ENCODE peak calls at places on chromosomes 11 and 22, in five cellular contexts. X is K562, W is HCT116, N is GM12878, H is HepG2. C is an unnamed sample.

GRCh38 chr22:34429314-34429713 is 509.0 kb upstream of the LARGE1 start:
- DNase-seq in X (no peak), W (no peak), N (no peak), H (no peak), C (no peak)

GRCh38 chr11:72700026-72700610 is 25.9 kb upstream of the PDE2A start:
- DNase-seq in X (no peak), W (no peak), N (no peak), H (no peak), C (no peak)

GRCh38 chr11:96198466-96198808 is 144.6 kb downstream of the MAML2 start:
- DNase-seq in X (no peak), W (no peak), N (no peak), H (no peak), C (no peak)

GRCh38 chr11:125871391-125872137 is 15.9 kb upstream of the HYLS1 start:
- DNase-seq in X (peak), W (peak), N (no peak), H (peak), C (peak)

GRCh38 chr11:84564180-84564866 is 1062.8 kb downstream of the DLG2 start:
- DNase-seq in X (peak), W (peak), N (no peak), H (peak), C (peak)

GRCh38 chr11:43830928-43831440 is 49.6 kb upstream of the ALKBH3 start:
- DNase-seq in X (no peak), W (peak), N (no peak), H (peak), C (no peak)

GRCh38 chr11:35045219-35045819 is 93.7 kb upstream of the CD44 start:
- DNase-seq in X (no peak), W (no peak), N (no peak), H (peak), C (no peak)

GRCh38 chr11:97739892-97740782 is 1280.6 kb upstream of the CNTN5 start:
- DNase-seq in X (no peak), W (no peak), N (no peak), H (peak), C (peak)

GRCh38 chr22:47408409-47408808 is 646.0 kb downstream of the TBC1D22A start:
- DNase-seq in X (no peak), W (no peak), N (no peak), H (no peak), C (no peak)

GRCh38 chr11:126341760-126342161 is 13.7 kb upstream of the ST3GAL4 start:
- DNase-seq in X (no peak), W (no peak), N (no peak), H (no peak), C (no peak)

GRCh38 chr11:40754297-40754696 is 705.2 kb downstream of the LRRC4C start:
- DNase-seq in X (no peak), W (no peak), N (no peak), H (no peak), C (no peak)

GRCh38 chr22:28802595-28803087 is 2.3 kb upstream of the XBP1 start:
- DNase-seq in X (no peak), W (no peak), N (no peak), H (peak), C (no peak)

GRCh38 chr22:47139790-47140119 is 377.3 kb downstream of the TBC1D22A start:
- DNase-seq in X (no peak), W (no peak), N (no peak), H (no peak), C (no peak)

GRCh38 chr22:38736257-38736570 is 19.6 kb downstream of the SUN2 start:
- DNase-seq in X (no peak), W (no peak), N (no peak), H (no peak), C (no peak)

GRCh38 chr11:14907411-14908213 is 15.6 kb upstream of the CYP2R1 start:
- DNase-seq in X (peak), W (no peak), N (no peak), H (peak), C (peak)

GRCh38 chr11:73753938-73754337 is 6.9 kb downstream of the RAB6A start:
- DNase-seq in X (no peak), W (no peak), N (no peak), H (peak), C (no peak)

GRCh38 chr11:19646308-19646707 is 66.3 kb upstream of the NAV2 start:
- DNase-seq in X (no peak), W (no peak), N (no peak), H (no peak), C (no peak)

GRCh38 chr11:36586543-36586942 is 7.8 kb upstream of the IFTAP start:
- DNase-seq in X (no peak), W (no peak), N (no peak), H (no peak), C (no peak)

GRCh38 chr11:112082729-112083128 is 3.8 kb downstream of the TIMM8B start:
- DNase-seq in X (no peak), W (no peak), N (no peak), H (no peak), C (no peak)

GRCh38 chr11:44068180-44068579 is 2.1 kb downstream of the ACCS start:
- DNase-seq in X (no peak), W (no peak), N (no peak), H (no peak), C (no peak)

GRCh38 chr22:42700355-42700754 is 20.3 kb downstream of the A4GALT start:
- DNase-seq in X (no peak), W (no peak), N (no peak), H (no peak), C (no peak)

GRCh38 chr11:106421673-106422292 is 344.3 kb downstream of the AASDHPPT start:
- DNase-seq in X (no peak), W (no peak), N (no peak), H (no peak), C (no peak)

GRCh38 chr22:49929553-49929979 is 11.1 kb downstream of the CRELD2 start:
- DNase-seq in X (peak), W (no peak), N (no peak), H (no peak), C (peak)

GRCh38 chr11:95891423-95892177 is 32.3 kb downstream of the MTMR2 start:
- DNase-seq in X (no peak), W (no peak), N (no peak), H (no peak), C (no peak)

DNA sequence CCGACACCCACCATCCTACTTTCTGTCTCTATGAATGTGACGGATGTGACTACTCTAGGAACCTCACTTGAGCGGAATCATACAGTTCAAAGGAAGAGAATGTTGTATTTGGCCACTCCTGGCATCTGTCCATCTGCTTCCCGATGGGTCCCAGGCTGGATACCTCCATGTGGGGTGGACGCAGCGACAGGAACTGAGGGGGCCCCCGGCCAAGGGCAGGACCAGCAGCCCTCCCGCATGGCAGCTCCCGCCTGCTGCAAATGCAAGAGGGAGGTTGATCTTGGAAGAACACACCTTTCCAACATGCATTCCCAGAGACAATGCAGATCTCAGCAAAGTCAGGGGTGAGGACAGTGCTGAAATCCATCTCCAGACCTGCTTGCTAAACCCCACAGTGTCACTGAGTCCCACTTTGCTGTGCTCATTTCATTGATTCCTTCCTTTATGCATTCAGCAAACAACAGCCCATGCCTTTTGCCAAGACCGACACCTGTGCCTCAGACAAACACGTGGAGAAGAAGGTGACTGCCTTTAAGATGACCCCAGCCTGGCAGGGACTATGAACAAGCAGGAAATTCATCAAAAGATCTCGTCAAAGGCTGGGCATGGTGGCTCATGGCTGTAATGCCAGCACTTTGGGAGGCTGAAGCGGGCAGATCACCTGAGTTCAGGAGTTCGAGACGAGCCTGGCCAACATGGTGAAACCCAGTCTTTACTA is 246.2 kb downstream of the CTTN start:
- DNase-seq in X (no peak), W (no peak), N (no peak), H (no peak), C (no peak)
- TF ChIP-seq JUND in X (no peak), W (no peak), N (no peak), H (no peak), C (no peak)

DNA sequence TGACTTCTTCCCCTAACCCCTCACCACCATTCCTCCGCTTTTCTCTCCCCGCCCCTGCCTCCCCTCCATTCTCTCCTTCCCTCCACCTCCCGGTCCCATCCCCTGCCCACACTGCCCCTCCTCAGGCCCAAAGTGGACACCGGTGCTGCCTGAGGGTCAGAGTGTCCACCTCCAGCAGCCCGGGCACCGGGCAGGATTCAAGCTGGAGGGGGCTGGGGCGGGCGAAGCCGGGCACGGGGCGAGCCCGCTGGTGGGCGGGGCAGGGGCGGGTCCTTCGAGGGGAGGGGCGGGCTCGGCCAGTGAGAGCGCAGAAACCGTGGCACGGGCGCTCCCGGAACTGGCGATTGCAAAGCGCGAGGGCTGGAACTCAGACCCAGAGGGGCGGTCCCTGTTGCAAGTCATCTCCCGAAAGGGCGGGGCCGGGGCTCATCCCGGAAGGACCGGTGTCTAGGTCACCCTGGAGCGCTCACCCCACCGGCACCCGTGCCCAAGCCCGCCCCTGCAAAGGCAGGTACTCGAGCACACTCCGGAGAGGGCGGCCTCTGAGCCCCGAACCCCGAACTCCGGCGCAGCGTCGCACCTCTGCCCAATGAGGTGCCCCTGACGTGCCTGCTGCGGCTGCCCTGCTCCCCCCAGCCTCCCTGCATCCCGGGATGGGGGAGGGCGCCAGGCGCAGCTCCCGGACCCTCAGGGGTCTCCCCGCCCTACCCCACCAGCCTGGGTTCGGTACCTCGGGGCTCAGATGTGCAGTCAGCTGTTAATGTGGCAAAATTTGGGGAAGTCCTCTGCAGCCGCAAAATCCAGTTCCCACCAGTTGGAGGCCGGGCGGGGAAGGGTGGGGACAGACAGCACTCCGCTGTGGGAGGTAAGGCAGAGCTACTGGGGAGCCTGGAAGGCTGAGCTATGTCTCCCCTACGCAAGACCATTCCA is 16.5 kb upstream of the CDKN1C start:
- DNase-seq in X (peak), W (peak), N (peak), H (peak), C (peak)
- TF ChIP-seq CTCF in X (no peak), W (no peak), N (no peak), H (no peak), C (no peak)

GRCh38 chr11:1226226-1226961 is 3.5 kb downstream of the MUC5B start:
- DNase-seq in X (peak), W (no peak), N (no peak), H (no peak), C (peak)

GRCh38 chr11:1224109-1224485 is 1.2 kb downstream of the MUC5B start:
- DNase-seq in X (no peak), W (no peak), N (no peak), H (no peak), C (peak)

GRCh38 chr11:1223346-1224108 is 661 bp downstream of the MUC5B start:
- DNase-seq in X (no peak), W (no peak), N (no peak), H (no peak), C (peak)

GRCh38 chr11:1225386-1226225 is 2.7 kb downstream of the MUC5B start:
- DNase-seq in X (no peak), W (no peak), N (no peak), H (no peak), C (peak)

GRCh38 chr11:1224491-1225385 is 1.9 kb downstream of the MUC5B start:
- DNase-seq in X (peak), W (no peak), N (no peak), H (no peak), C (peak)
- H2AFZ ChIP-seq in X (no peak), W (no peak), N (no peak), H (no peak), C (no peak)

GRCh38 chr11:87035976-87036583 is 1.7 kb upstream of the TMEM135 start:
- DNase-seq in X (peak), W (no peak), N (no peak), H (no peak), C (no peak)

GRCh38 chr11:87033561-87033960 is 4.2 kb upstream of the TMEM135 start:
- DNase-seq in X (no peak), W (no peak), N (no peak), H (no peak), C (no peak)

GRCh38 chr11:87031433-87032170 is 6.1 kb upstream of the TMEM135 start:
- DNase-seq in X (no peak), W (no peak), N (no peak), H (no peak), C (no peak)

GRCh38 chr11:87028688-87029087 is 9.0 kb upstream of the TMEM135 start:
- DNase-seq in X (no peak), W (no peak), N (no peak), H (no peak), C (no peak)

DNA sequence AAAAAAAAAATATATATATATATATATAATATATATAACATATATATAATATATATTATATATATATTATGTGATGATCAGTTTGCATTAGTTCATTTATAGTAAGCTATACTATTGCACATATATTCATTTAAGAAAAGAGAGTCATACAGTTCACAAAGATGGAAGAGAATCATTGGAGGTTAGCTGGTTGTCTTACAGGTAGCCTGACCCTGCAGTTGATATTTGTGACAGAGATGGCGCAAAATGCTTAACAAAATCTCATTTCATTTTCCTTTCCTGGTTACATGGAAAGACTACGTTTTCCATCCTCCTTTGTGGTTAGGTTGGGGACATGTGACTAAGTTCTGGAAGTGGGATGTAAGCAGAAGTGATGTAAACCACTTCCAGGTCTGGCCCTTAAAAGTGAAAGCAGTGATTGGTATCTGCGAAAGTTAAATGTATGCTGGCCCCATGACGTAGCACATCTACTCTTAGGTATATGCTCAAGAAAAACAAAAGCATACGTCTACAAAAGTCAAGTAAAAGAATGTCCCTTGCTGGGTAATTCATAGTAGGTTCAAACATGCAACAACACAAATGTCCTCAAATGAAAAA is 7.2 kb upstream of the TMEM135 start:
- DNase-seq in X (no peak), W (no peak), N (no peak), H (peak), C (no peak)
- TF ChIP-seq JUND in X (peak), W (no peak), N (no peak), H (no peak), C (no peak)

DNA sequence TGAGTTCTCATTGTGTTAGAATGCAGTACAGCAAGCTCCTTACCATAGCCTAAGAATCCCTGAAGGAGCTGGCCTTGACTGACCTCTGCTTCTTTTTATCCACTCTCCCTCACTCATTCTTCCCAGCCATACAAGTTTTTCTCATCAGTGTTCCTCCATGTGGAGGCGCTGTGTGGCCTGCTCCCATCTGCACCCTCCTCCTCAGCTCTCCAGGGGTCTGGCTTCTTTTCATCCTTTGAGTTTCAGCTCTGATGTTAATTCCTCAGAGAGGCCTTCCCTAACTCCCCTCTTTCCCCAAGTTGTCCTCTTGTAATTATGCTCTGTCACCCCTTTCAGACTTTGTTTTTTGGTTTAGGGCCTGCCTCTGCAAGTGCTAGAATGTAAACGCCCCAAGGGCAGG is 144.8 kb downstream of the WNT7B start:
- DNase-seq in X (no peak), W (no peak), N (no peak), H (no peak), C (no peak)
- TF ChIP-seq CTCF in X (peak), W (peak), N (no peak), H (no peak), C (no peak)

C was measured in SK-N-SH.